ENCODE peak calls at places on chromosomes 12 and 14, in ten cellular contexts. R is tibial artery, C is lower lobe of right lung, V is astrocyte, Z is heart right ventricle, F is right lobe of liver, W is epithelial cell of prostate, M is substantia nigra, O is breast epithelium, N is cardiac muscle cell. J is an unnamed sample.

GRCh38 chr12:65121049-65121955 is at the start of gene WIF1:
- DNase-seq in R (no peak), C (peak), V (no peak), Z (peak), F (no peak), W (no peak), M (no peak), O (no peak), N (peak), J (peak)

GRCh38 chr14:77039285-77040058 is 11.0 kb upstream of the IRF2BPL start:
- DNase-seq in R (peak), C (no peak), V (peak), Z (no peak), F (no peak), W (no peak), M (no peak), O (no peak), N (peak), J (no peak)

GRCh38 chr12:58966939-58967338 is 46.6 kb upstream of the LRIG3 start:
- DNase-seq in R (no peak), C (no peak), V (peak), Z (no peak), F (no peak), W (no peak), M (no peak), O (no peak), N (peak), J (no peak)

GRCh38 chr12:55816876-55817351 is 610 bp downstream of the SARNP start:
- DNase-seq in R (no peak), C (no peak), V (peak), Z (no peak), F (no peak), W (no peak), M (no peak), O (no peak), N (no peak), J (no peak)

GRCh38 chr14:32331227-32331597 is 2.1 kb downstream of the AKAP6 start:
- DNase-seq in R (no peak), C (no peak), V (no peak), Z (no peak), F (no peak), W (no peak), M (no peak), O (no peak), N (no peak), J (peak)

GRCh38 chr12:59736786-59737185 is 141.0 kb downstream of the SLC16A7 start:
- DNase-seq in R (no peak), C (no peak), V (peak), Z (no peak), F (no peak), W (peak), M (no peak), O (no peak), N (peak), J (no peak)

GRCh38 chr14:90568405-90568804 is 171.6 kb downstream of the CALM1 start:
- DNase-seq in R (no peak), C (no peak), V (no peak), Z (no peak), F (no peak), W (no peak), M (peak), O (no peak), N (no peak), J (peak)

GRCh38 chr14:68486033-68486732 is 306.7 kb downstream of the ZFP36L1 start:
- DNase-seq in R (no peak), C (no peak), V (no peak), Z (no peak), F (peak), W (no peak), M (no peak), O (no peak), N (no peak), J (no peak)

GRCh38 chr12:10749700-10750384 is 26.7 kb upstream of the YBX3 start:
- DNase-seq in R (peak), C (peak), V (peak), Z (peak), F (peak), W (peak), M (peak), O (peak), N (peak), J (no peak)
- H3K27ac ChIP-seq in R (peak), C (peak), V (peak), Z (no peak), F (peak), W (no peak), M (peak), O (peak), N (no peak), J (peak)

GRCh38 chr14:104382361-104383087 is 197.0 kb upstream of the C14orf180 start:
- DNase-seq in R (no peak), C (peak), V (no peak), Z (no peak), F (no peak), W (no peak), M (no peak), O (no peak), N (no peak), J (no peak)
- H3K27ac ChIP-seq in R (no peak), C (no peak), V (no peak), Z (no peak), F (no peak), W (no peak), M (no peak), O (no peak), N (no peak), J (no peak)

GRCh38 chr14:36264107-36264506 is 56.3 kb downstream of the MBIP start:
- DNase-seq in R (no peak), C (no peak), V (no peak), Z (no peak), F (no peak), W (no peak), M (no peak), O (no peak), N (no peak), J (no peak)
- H3K27ac ChIP-seq in R (no peak), C (no peak), V (no peak), Z (no peak), F (no peak), W (no peak), M (no peak), O (no peak), N (no peak), J (no peak)

DNA sequence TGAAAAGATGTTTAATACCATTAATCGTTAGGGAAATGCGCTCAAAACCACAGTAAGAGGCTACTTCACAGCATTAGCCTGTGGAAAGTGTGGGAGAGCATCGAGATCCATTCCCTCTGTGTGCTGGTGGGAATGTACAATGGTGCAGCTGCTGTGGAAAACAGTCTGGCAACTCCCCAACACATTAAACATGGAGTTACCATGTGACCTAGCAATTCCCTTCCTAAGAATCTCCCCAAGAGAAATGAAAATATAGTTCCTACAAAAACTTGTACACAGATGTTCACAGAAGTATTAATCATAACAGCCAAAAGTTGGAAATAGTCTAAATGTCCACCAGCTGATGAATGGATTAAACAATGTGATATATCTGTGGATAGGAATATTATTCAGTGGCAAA is 23.8 kb downstream of the MLXIP start:
- DNase-seq in R (no peak), C (no peak), V (no peak), Z (no peak), F (no peak), W (no peak), M (no peak), O (no peak), N (peak), J (no peak)
- H3K27ac ChIP-seq in R (no peak), C (no peak), V (no peak), Z (no peak), F (no peak), W (no peak), M (no peak), O (peak), N (no peak), J (no peak)

GRCh38 chr12:6526766-6527525 is 7.4 kb upstream of the GAPDH start:
- DNase-seq in R (no peak), C (no peak), V (no peak), Z (no peak), F (no peak), W (no peak), M (no peak), O (no peak), N (no peak), J (no peak)
- H3K27ac ChIP-seq in R (no peak), C (no peak), V (no peak), Z (no peak), F (no peak), W (no peak), M (peak), O (peak), N (no peak), J (no peak)